ENCODE peak calls at places on chromosome 19, in four cellular contexts. T is K562, N is mammary epithelial cell, E is H1. M is an unnamed sample.

GRCh38 chr19:42515241-42515832 is 12.9 kb downstream of the CEACAM1 start:
- DNase-seq in T (no peak), N (no peak), E (peak), M (no peak)

GRCh38 chr19:8515317-8515716 is 1.4 kb upstream of the ZNF414 start:
- DNase-seq in E (no peak), N (no peak), T (no peak), M (no peak)

GRCh38 chr19:38736036-38736412 is 8.2 kb downstream of the CAPN12 start:
- DNase-seq in T (peak), N (no peak), E (peak), M (peak)

GRCh38 chr19:45376045-45376724 is 5.8 kb upstream of the ERCC2 start:
- DNase-seq in T (no peak), E (peak), N (peak), M (peak)

GRCh38 chr19:10566658-10567410 is 1.0 kb upstream of the KRI1 start:
- DNase-seq in N (no peak), T (no peak), E (no peak), M (no peak)

GRCh38 chr19:10604460-10604980 is 17.4 kb upstream of the AP1M2 start:
- DNase-seq in E (no peak), T (peak), N (no peak), M (no peak)

GRCh38 chr19:21705393-21705792 is 62.0 kb downstream of the ZNF100 start:
- DNase-seq in N (no peak), T (no peak), E (no peak), M (no peak)

GRCh38 chr19:5718032-5718578 is 1.8 kb downstream of the LONP1 start:
- DNase-seq in T (no peak), E (no peak), N (peak), M (peak)

GRCh38 chr19:35784401-35785086 is 9.2 kb downstream of the ARHGAP33 start:
- DNase-seq in E (peak), T (no peak), N (no peak), M (no peak)
- H3K4me2 ChIP-seq in E (peak), T (no peak), N (no peak), M (no peak)

GRCh38 chr19:33377586-33378475 is 4.3 kb downstream of the CEBPG start:
- DNase-seq in N (no peak), T (no peak), E (no peak), M (peak)

GRCh38 chr19:33375760-33376159 is 2.3 kb downstream of the CEBPG start:
- DNase-seq in E (no peak), T (no peak), N (peak), M (peak)

GRCh38 chr19:33376931-33377557 is 3.5 kb downstream of the CEBPG start:
- DNase-seq in T (no peak), N (peak), E (no peak), M (no peak)

GRCh38 chr19:33375156-33375744 is 1.7 kb downstream of the CEBPG start:
- DNase-seq in T (no peak), E (no peak), N (no peak), M (no peak)

DNA sequence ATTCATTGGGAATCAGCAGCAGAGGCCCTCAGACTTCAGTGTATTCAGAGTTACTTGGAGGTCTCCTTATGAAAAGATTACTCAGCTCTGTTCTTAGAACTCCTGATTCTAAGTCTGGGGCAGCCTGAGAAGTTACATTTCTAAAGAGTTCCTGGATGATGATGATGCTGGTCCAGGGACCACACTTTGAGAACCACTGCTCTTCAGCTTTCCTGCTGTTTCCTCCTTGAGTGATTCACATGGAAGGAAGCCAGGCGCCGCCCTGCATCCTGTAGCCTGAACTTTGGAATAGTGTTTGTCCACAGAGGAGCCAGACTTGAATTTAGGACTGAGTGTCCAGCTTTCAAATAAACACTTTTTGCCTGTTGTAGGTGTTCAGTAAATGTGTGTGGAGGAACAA is 2.9 kb downstream of the CEBPG start:
- DNase-seq in N (peak), E (no peak), T (no peak), M (peak)
- H3K4me2 ChIP-seq in N (peak), E (peak), T (no peak), M (no peak)

GRCh38 chr19:13962738-13963602 is 10.7 kb downstream of the DCAF15 start:
- DNase-seq in N (no peak), E (peak), T (no peak), M (peak)
- H3K4me2 ChIP-seq in N (no peak), E (peak), T (no peak), M (peak)

DNA sequence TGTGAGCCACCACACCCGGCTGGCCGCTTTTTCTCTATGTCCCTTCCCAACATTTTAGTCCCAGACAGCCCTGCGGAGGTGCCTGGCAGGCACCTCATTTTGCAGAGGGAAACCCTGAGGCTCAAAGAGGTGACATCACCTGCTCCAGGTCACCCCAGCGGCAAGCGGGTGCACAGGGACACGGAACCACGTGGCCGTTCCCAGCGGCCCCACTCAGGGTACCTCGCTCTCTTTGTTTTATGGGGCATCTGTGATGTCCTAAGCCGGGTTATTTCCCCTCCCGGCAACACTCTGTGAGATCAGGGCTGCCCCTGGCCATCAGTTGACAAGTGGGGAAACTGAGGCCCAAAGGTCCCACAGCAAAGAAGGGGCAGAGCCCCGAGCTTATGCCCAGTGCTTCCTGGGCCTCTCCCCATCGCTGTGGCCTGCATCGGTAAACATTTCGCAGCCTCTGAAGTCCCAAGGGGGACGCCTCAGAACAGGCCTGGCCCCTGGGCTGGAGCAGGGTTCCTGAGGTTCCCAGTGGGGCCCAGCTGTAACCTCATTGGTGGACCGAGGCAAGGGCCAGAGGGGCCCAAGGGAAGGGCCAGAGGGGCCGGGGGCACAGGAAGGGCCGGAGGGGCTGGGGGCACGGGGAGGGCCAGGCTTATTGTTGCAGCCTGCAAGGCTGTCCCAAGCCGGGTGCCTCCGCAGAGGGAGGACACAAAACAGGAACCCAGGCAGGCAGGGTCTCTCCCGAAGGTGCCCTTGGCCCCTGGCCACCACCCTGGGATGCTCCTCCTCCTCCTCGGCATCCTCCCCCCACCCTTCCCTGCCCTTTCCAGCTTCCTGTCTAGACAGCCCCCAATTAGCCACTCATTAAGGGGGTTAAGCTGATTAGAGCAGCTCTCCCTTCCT is 39.0 kb downstream of the SMIM24 start:
- DNase-seq in N (no peak), E (no peak), T (no peak), M (no peak)
- H3K4me2 ChIP-seq in N (no peak), E (no peak), T (no peak), M (no peak)